ENCODE peak calls at places on chromosomes 7 and 10, in nine cellular contexts. B is HCT116, W is neural progenitor cell, L is PC-3, F is hepatocyte, J is GM23248, G is OCI-LY7, H is SK-N-SH, M is MM.1S. P is an unnamed sample.

GRCh38 chr7:23380961-23381360 is 81.8 kb downstream of the MALSU1 start:
- DNase-seq in B (no peak), W (no peak), L (no peak), F (no peak), J (no peak), G (no peak), H (no peak), M (no peak), P (no peak)

GRCh38 chr10:34576789-34577188 is 238.3 kb downstream of the PARD3 start:
- DNase-seq in B (no peak), W (peak; percentile 11), L (no peak), F (no peak), J (no peak), G (no peak), H (peak; percentile 25), M (no peak), P (no peak)

GRCh38 chr10:100889546-100889945 is 23.2 kb upstream of the SLF2 start:
- DNase-seq in B (no peak), W (no peak), L (no peak), F (no peak), J (no peak), G (no peak), H (no peak), M (no peak), P (no peak)

GRCh38 chr7:56213574-56213973 is 97.4 kb upstream of the NUPR2 start:
- DNase-seq in B (no peak), W (no peak), L (no peak), F (no peak), J (no peak), G (no peak), H (no peak), M (no peak), P (no peak)

GRCh38 chr7:128954830-128955797 is 17.4 kb downstream of the IRF5 start:
- DNase-seq in B (no peak), W (peak; percentile 23), L (peak; percentile 15), F (no peak), J (peak; percentile 86), G (peak; percentile 74), H (peak; percentile 86), M (peak; percentile 86), P (peak; percentile 46)

GRCh38 chr7:22361795-22362194 is 4.8 kb upstream of the RAPGEF5 start:
- DNase-seq in B (no peak), W (no peak), L (peak; percentile 95), F (no peak), J (peak; percentile 5), G (no peak), H (no peak), M (no peak), P (no peak)

GRCh38 chr7:116984917-116985316 is 31.6 kb downstream of the ST7 start:
- DNase-seq in B (no peak), W (peak; percentile 35), L (peak; percentile 62), F (peak; percentile 11), J (peak; percentile 52), G (peak; percentile 40), H (peak; percentile 52), M (peak; percentile 62), P (peak; percentile 61)

GRCh38 chr10:98340261-98340675 is 72.3 kb upstream of the LOXL4 start:
- DNase-seq in B (no peak), W (no peak), L (peak; percentile 20), F (no peak), J (peak; percentile 69), G (peak; percentile 62), H (no peak), M (peak; percentile 85), P (no peak)

GRCh38 chr7:96276019-96276418 is 45.9 kb downstream of the SLC25A13 start:
- DNase-seq in B (no peak), W (no peak), L (no peak), F (no peak), J (no peak), G (no peak), H (no peak), M (no peak), P (no peak)

GRCh38 chr10:122280156-122280555 is 9.1 kb downstream of the BTBD16 start:
- DNase-seq in B (no peak), W (no peak), L (no peak), F (no peak), J (no peak), G (no peak), H (no peak), M (no peak), P (no peak)

GRCh38 chr10:102796407-102797176 is 40.6 kb downstream of the CYP17A1 start:
- DNase-seq in B (no peak), W (no peak), L (no peak), F (peak; percentile 51), J (peak; percentile 74), G (peak; percentile 73), H (no peak), M (peak; percentile 96), P (no peak)

GRCh38 chr10:46541017-46541661 is 15.3 kb downstream of the GPRIN2 start:
- DNase-seq in B (no peak), W (peak; percentile 90), L (no peak), F (peak; percentile 71), J (peak; percentile 36), G (no peak), H (peak; percentile 84), M (no peak), P (peak; percentile 89)

GRCh38 chr7:157475095-157475494 is 138.3 kb downstream of the DNAJB6 start:
- DNase-seq in B (no peak), W (no peak), L (no peak), F (no peak), J (no peak), G (no peak), H (no peak), M (no peak), P (no peak)

GRCh38 chr7:104963378-104963990 is 50.5 kb upstream of the KMT2E start:
- DNase-seq in B (no peak), W (no peak), L (no peak), F (no peak), J (no peak), G (no peak), H (no peak), M (no peak), P (no peak)

GRCh38 chr10:17406036-17406834 is 48.2 kb downstream of the ST8SIA6 start:
- DNase-seq in B (no peak), W (peak; percentile 31), L (no peak), F (peak; percentile 36), J (no peak), G (no peak), H (no peak), M (no peak), P (peak; percentile 54)

GRCh38 chr10:77332256-77332655 is 305.4 kb downstream of the KCNMA1 start:
- DNase-seq in B (no peak), W (no peak), L (no peak), F (no peak), J (no peak), G (no peak), H (no peak), M (no peak), P (no peak)

GRCh38 chr10:75417522-75417927 is 13.9 kb upstream of the LRMDA start:
- DNase-seq in B (no peak), W (peak; percentile 14), L (peak; percentile 69), F (no peak), J (no peak), G (no peak), H (no peak), M (no peak), P (peak; percentile 87)

GRCh38 chr7:71322201-71322600 is 190.3 kb downstream of the GALNT17 start:
- DNase-seq in B (no peak), W (no peak), L (no peak), F (no peak), J (no peak), G (no peak), H (no peak), M (no peak), P (no peak)

GRCh38 chr10:77501152-77501845 is 136.3 kb downstream of the KCNMA1 start:
- DNase-seq in B (peak; percentile 41), W (no peak), L (peak; percentile 100), F (peak; percentile 62), J (peak; percentile 96), G (no peak), H (no peak), M (no peak), P (no peak)

GRCh38 chr7:43784030-43785001 is 25.8 kb downstream of the BLVRA start:
- DNase-seq in B (no peak), W (no peak), L (no peak), F (no peak), J (peak; percentile 31), G (no peak), H (no peak), M (no peak), P (no peak)

GRCh38 chr10:48251525-48252353 is 22.8 kb downstream of the FRMPD2 start:
- DNase-seq in B (no peak), W (no peak), L (peak; percentile 43), F (no peak), J (no peak), G (no peak), H (no peak), M (no peak), P (peak; percentile 22)
- TF ChIP-seq EZH2phosphoT487 in B (no peak), W (no peak), L (no peak), F (no peak), J (no peak), G (no peak), H (no peak), M (no peak), P (no peak)

DNA sequence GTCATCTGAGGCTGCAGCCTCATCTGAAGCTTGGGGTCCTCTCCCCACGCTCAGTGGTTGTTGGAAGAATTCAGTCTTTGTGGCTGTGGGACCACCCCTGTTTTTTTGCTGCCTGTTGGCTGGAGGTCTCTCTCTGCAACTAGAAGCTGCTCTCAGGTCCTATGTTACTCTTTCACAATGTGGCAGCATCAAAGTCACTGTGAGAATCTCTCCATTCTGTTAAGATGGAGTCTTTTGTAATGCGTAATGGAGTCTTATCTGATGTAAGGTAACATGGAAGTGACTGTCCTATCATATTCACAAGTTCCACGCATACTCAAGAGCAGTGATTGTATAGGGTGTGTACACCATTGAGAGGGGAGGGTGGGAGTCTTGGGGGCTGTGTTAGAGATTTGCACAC is 24.9 kb downstream of the TSPAN13 start:
- DNase-seq in B (no peak), W (no peak), L (no peak), F (no peak), J (no peak), G (no peak), H (no peak), M (no peak), P (peak; percentile 51)
- TF ChIP-seq EZH2phosphoT487 in B (no peak), W (no peak), L (no peak), F (no peak), J (no peak), G (no peak), H (no peak), M (no peak), P (no peak)

DNA sequence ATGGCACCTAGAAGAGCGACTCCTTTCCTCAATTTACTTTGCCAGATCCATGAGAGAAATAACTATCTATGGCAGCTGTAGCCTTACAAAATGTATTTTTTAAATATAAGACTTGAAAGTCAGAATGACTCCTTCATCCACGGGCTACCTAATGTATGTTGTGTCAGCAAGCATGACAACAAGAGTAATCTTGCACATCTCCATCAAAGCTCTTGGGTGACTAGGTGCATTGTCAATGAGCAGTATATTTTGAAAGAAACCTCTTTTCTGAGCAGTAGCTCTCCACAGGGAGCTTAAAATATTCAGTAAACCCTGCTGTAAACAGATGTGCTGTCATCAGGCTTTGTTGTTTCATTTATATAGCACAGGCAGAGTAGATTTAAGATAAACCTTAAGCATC is 757.2 kb upstream of the PHF14 start:
- DNase-seq in B (no peak), W (no peak), L (no peak), F (no peak), J (no peak), G (no peak), H (no peak), M (no peak), P (no peak)
- TF ChIP-seq EZH2phosphoT487 in B (no peak), W (no peak), L (no peak), F (no peak), J (no peak), G (no peak), H (no peak), M (no peak), P (no peak)

GRCh38 chr10:130428936-130429335 is 292.7 kb downstream of the GLRX3 start:
- DNase-seq in B (no peak), W (no peak), L (no peak), F (no peak), J (no peak), G (no peak), H (no peak), M (no peak), P (no peak)
- TF ChIP-seq EZH2phosphoT487 in B (no peak), W (no peak), L (no peak), F (no peak), J (no peak), G (no peak), H (no peak), M (no peak), P (no peak)

P was measured in GM23338.